ENCODE peak calls at places on chromosomes 7 and 10, in five cellular contexts. One of them, this sample, is unnamed.

GRCh38 chr10:73859441-73860049 is 14.8 kb downstream of the CAMK2G start:
- DNase-seq in AG04449: no peak
- DNase-seq in spleen: no peak
- DNase-seq in left ventricle myocardium inferior: no peak
- DNase-seq in cardiac fibroblast: peak
- DNase-seq in this sample: peak

GRCh38 chr10:124032982-124033886 is 60.2 kb downstream of the CHST15 start:
- DNase-seq in left ventricle myocardium inferior: no peak
- DNase-seq in cardiac fibroblast: peak
- DNase-seq in AG04449: peak
- DNase-seq in spleen: peak
- DNase-seq in this sample: peak

GRCh38 chr7:22442187-22442886 is 57.7 kb downstream of the STEAP1B start:
- DNase-seq in spleen: no peak
- DNase-seq in left ventricle myocardium inferior: no peak
- DNase-seq in AG04449: no peak
- DNase-seq in cardiac fibroblast: no peak
- DNase-seq in this sample: no peak

GRCh38 chr10:3295501-3296005 is 123.0 kb upstream of the PITRM1 start:
- DNase-seq in left ventricle myocardium inferior: no peak
- DNase-seq in AG04449: no peak
- DNase-seq in spleen: no peak
- DNase-seq in cardiac fibroblast: no peak
- DNase-seq in this sample: no peak

GRCh38 chr10:42924484-42924883 is 141.9 kb downstream of the BMS1 start:
- DNase-seq in left ventricle myocardium inferior: no peak
- DNase-seq in cardiac fibroblast: no peak
- DNase-seq in AG04449: no peak
- DNase-seq in spleen: peak
- DNase-seq in this sample: no peak

GRCh38 chr10:96896884-96897589 is 64.9 kb downstream of the LCOR start:
- DNase-seq in AG04449: no peak
- DNase-seq in left ventricle myocardium inferior: no peak
- DNase-seq in spleen: no peak
- DNase-seq in cardiac fibroblast: no peak
- DNase-seq in this sample: no peak

GRCh38 chr7:492714-493065 is 27.0 kb downstream of the PDGFA start:
- DNase-seq in left ventricle myocardium inferior: peak
- DNase-seq in spleen: peak
- DNase-seq in AG04449: no peak
- DNase-seq in cardiac fibroblast: no peak
- DNase-seq in this sample: no peak

GRCh38 chr7:132574281-132574680 is 2.0 kb downstream of the PLXNA4 start:
- DNase-seq in cardiac fibroblast: no peak
- DNase-seq in spleen: no peak
- DNase-seq in left ventricle myocardium inferior: no peak
- DNase-seq in AG04449: no peak
- DNase-seq in this sample: no peak

GRCh38 chr10:71074176-71074755 is 138.1 kb upstream of the UNC5B start:
- DNase-seq in spleen: peak
- DNase-seq in cardiac fibroblast: no peak
- DNase-seq in AG04449: no peak
- DNase-seq in left ventricle myocardium inferior: no peak
- DNase-seq in this sample: no peak

GRCh38 chr7:2924866-2925840 is 81.0 kb upstream of the GNA12 start:
- DNase-seq in cardiac fibroblast: no peak
- DNase-seq in spleen: peak
- DNase-seq in left ventricle myocardium inferior: peak
- DNase-seq in AG04449: no peak
- DNase-seq in this sample: no peak

GRCh38 chr7:34756025-34756437 is 98.0 kb downstream of the NPSR1 start:
- DNase-seq in left ventricle myocardium inferior: no peak
- DNase-seq in AG04449: no peak
- DNase-seq in cardiac fibroblast: no peak
- DNase-seq in spleen: no peak
- DNase-seq in this sample: no peak

GRCh38 chr10:71225291-71226058 is 13.1 kb downstream of the UNC5B start:
- DNase-seq in AG04449: no peak
- DNase-seq in left ventricle myocardium inferior: no peak
- DNase-seq in spleen: peak
- DNase-seq in cardiac fibroblast: no peak
- DNase-seq in this sample: no peak

GRCh38 chr7:38452615-38453014 is 178.6 kb downstream of the AMPH start:
- DNase-seq in AG04449: no peak
- DNase-seq in cardiac fibroblast: no peak
- DNase-seq in spleen: no peak
- DNase-seq in left ventricle myocardium inferior: no peak
- DNase-seq in this sample: peak

GRCh38 chr10:127855584-127855881 is 37.2 kb downstream of the CLRN3 start:
- DNase-seq in cardiac fibroblast: no peak
- DNase-seq in left ventricle myocardium inferior: no peak
- DNase-seq in spleen: no peak
- DNase-seq in AG04449: no peak
- DNase-seq in this sample: no peak

GRCh38 chr7:90792301-90792700 is 196.2 kb downstream of the CDK14 start:
- DNase-seq in left ventricle myocardium inferior: no peak
- DNase-seq in spleen: no peak
- DNase-seq in cardiac fibroblast: no peak
- DNase-seq in AG04449: no peak
- DNase-seq in this sample: no peak

GRCh38 chr10:130749911-130750310 is 561.6 kb downstream of the TCERG1L start:
- DNase-seq in cardiac fibroblast: no peak
- DNase-seq in AG04449: no peak
- DNase-seq in left ventricle myocardium inferior: no peak
- DNase-seq in spleen: peak
- DNase-seq in this sample: no peak

GRCh38 chr7:112509390-112509789 is 28.6 kb downstream of the LSMEM1 start:
- DNase-seq in cardiac fibroblast: no peak
- DNase-seq in left ventricle myocardium inferior: no peak
- DNase-seq in AG04449: no peak
- DNase-seq in spleen: no peak
- DNase-seq in this sample: no peak

GRCh38 chr10:90862908-90863514 is 5.2 kb upstream of the HTR7 start:
- DNase-seq in left ventricle myocardium inferior: no peak
- DNase-seq in spleen: no peak
- DNase-seq in cardiac fibroblast: peak
- DNase-seq in AG04449: no peak
- DNase-seq in this sample: no peak

GRCh38 chr7:157737151-157738063 is 400.6 kb downstream of the DNAJB6 start:
- DNase-seq in left ventricle myocardium inferior: no peak
- DNase-seq in cardiac fibroblast: no peak
- DNase-seq in spleen: no peak
- DNase-seq in AG04449: no peak
- DNase-seq in this sample: no peak

GRCh38 chr10:3786295-3786981 is 1.4 kb upstream of the KLF6 start:
- DNase-seq in left ventricle myocardium inferior: no peak
- DNase-seq in cardiac fibroblast: peak
- DNase-seq in AG04449: no peak
- DNase-seq in spleen: peak
- DNase-seq in this sample: no peak

GRCh38 chr7:30659312-30659711 is 22.9 kb downstream of the CRHR2 start:
- DNase-seq in cardiac fibroblast: peak
- DNase-seq in spleen: no peak
- DNase-seq in AG04449: no peak
- DNase-seq in left ventricle myocardium inferior: no peak
- DNase-seq in this sample: no peak

GRCh38 chr10:113080621-113081229 is 130.7 kb downstream of the TCF7L2 start:
- DNase-seq in AG04449: no peak
- DNase-seq in cardiac fibroblast: no peak
- DNase-seq in left ventricle myocardium inferior: no peak
- DNase-seq in spleen: no peak
- DNase-seq in this sample: no peak

GRCh38 chr7:102836206-102836938 is 76.4 kb upstream of the LRRC17 start:
- DNase-seq in cardiac fibroblast: peak
- DNase-seq in left ventricle myocardium inferior: no peak
- DNase-seq in AG04449: peak
- DNase-seq in spleen: no peak
- DNase-seq in this sample: peak

GRCh38 chr7:47423196-47423595 is 158.7 kb downstream of the TNS3 start:
- DNase-seq in cardiac fibroblast: no peak
- DNase-seq in AG04449: no peak
- DNase-seq in spleen: no peak
- DNase-seq in left ventricle myocardium inferior: no peak
- DNase-seq in this sample: no peak

GRCh38 chr10:97572214-97572989 is at the start of gene ANKRD2:
- DNase-seq in spleen: peak
- DNase-seq in cardiac fibroblast: peak
- DNase-seq in left ventricle myocardium inferior: peak
- DNase-seq in AG04449: no peak
- DNase-seq in this sample: peak

GRCh38 chr10:90007226-90007625 is 305.8 kb downstream of the KIF20B start:
- DNase-seq in AG04449: no peak
- DNase-seq in left ventricle myocardium inferior: no peak
- DNase-seq in cardiac fibroblast: peak
- DNase-seq in spleen: no peak
- DNase-seq in this sample: peak

GRCh38 chr7:158821173-158822021 is 7.9 kb downstream of the ESYT2 start:
- DNase-seq in AG04449: no peak
- DNase-seq in cardiac fibroblast: peak
- DNase-seq in left ventricle myocardium inferior: no peak
- DNase-seq in spleen: no peak
- DNase-seq in this sample: peak

GRCh38 chr7:47652591-47652990 is 70.7 kb upstream of the TNS3 start:
- DNase-seq in AG04449: no peak
- DNase-seq in spleen: peak
- DNase-seq in left ventricle myocardium inferior: no peak
- DNase-seq in cardiac fibroblast: peak
- DNase-seq in this sample: no peak

GRCh38 chr7:106313456-106313891 is 28.7 kb upstream of the NAMPT start:
- DNase-seq in cardiac fibroblast: peak
- DNase-seq in left ventricle myocardium inferior: no peak
- DNase-seq in spleen: no peak
- DNase-seq in AG04449: peak
- DNase-seq in this sample: peak

GRCh38 chr10:101565936-101566332 is 22.1 kb downstream of the POLL start:
- DNase-seq in spleen: no peak
- DNase-seq in cardiac fibroblast: no peak
- DNase-seq in AG04449: no peak
- DNase-seq in left ventricle myocardium inferior: no peak
- DNase-seq in this sample: no peak

GRCh38 chr10:99700649-99701048 is 31.3 kb downstream of the COX15 start:
- DNase-seq in cardiac fibroblast: no peak
- DNase-seq in AG04449: no peak
- DNase-seq in spleen: no peak
- DNase-seq in left ventricle myocardium inferior: no peak
- DNase-seq in this sample: no peak

GRCh38 chr10:99695761-99696160 is 36.2 kb downstream of the COX15 start:
- DNase-seq in AG04449: no peak
- DNase-seq in left ventricle myocardium inferior: no peak
- DNase-seq in spleen: no peak
- DNase-seq in cardiac fibroblast: peak
- DNase-seq in this sample: peak

GRCh38 chr10:99694171-99694570 is 34.9 kb downstream of the ENTPD7 start:
- DNase-seq in spleen: no peak
- DNase-seq in AG04449: peak
- DNase-seq in cardiac fibroblast: peak
- DNase-seq in left ventricle myocardium inferior: no peak
- DNase-seq in this sample: peak

DNA sequence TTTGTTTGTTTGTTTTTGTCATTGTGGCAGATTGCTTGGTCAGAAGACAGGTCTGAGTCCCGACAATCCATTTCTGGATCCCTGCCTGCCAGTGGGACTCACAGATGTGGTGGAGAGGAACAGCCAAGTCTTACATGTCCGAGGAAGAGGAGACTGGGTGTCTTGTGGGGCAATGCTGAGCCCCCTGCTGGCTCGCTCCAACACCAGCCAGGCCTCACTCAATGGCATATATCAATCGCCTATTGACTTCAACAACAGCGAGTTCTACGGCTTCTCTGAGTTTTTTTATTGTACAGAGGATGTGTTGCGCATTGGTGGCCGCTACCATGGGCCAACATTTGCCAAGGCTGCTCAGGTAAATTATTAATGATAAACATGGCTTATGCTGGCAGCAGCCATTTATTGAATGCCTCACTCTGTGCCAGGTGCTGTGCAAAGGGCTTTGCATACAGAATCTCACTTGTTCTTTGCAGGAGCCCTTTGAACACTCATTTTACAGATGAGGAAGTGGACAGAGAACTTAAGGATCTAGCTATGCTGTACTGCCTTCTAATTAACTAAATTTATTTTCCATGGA is 33.3 kb downstream of the COX15 start:
- DNase-seq in AG04449: no peak
- DNase-seq in left ventricle myocardium inferior: no peak
- DNase-seq in cardiac fibroblast: no peak
- DNase-seq in spleen: no peak
- DNase-seq in this sample: no peak
- TF ChIP-seq CTCF in AG04449: no peak
- TF ChIP-seq CTCF in left ventricle myocardium inferior: no peak
- TF ChIP-seq CTCF in cardiac fibroblast: no peak
- TF ChIP-seq CTCF in spleen: no peak
- TF ChIP-seq CTCF in this sample: no peak

GRCh38 chr7:150450491-150450992 is at the start of gene GIMAP8:
- DNase-seq in spleen: peak
- DNase-seq in AG04449: no peak
- DNase-seq in cardiac fibroblast: no peak
- DNase-seq in left ventricle myocardium inferior: peak
- DNase-seq in this sample: no peak
- H3K4me3 ChIP-seq in spleen: peak
- H3K4me3 ChIP-seq in AG04449: no peak
- H3K4me3 ChIP-seq in cardiac fibroblast: no peak
- H3K4me3 ChIP-seq in left ventricle myocardium inferior: peak
- H3K4me3 ChIP-seq in this sample: no peak

GRCh38 chr10:17250736-17251135 is 22.7 kb downstream of the VIM start:
- DNase-seq in AG04449: no peak
- DNase-seq in cardiac fibroblast: peak
- DNase-seq in spleen: no peak
- DNase-seq in left ventricle myocardium inferior: no peak
- DNase-seq in this sample: no peak
- TF ChIP-seq CTCF in AG04449: no peak
- TF ChIP-seq CTCF in cardiac fibroblast: no peak
- TF ChIP-seq CTCF in spleen: no peak
- TF ChIP-seq CTCF in left ventricle myocardium inferior: peak
- TF ChIP-seq CTCF in this sample: no peak

DNA sequence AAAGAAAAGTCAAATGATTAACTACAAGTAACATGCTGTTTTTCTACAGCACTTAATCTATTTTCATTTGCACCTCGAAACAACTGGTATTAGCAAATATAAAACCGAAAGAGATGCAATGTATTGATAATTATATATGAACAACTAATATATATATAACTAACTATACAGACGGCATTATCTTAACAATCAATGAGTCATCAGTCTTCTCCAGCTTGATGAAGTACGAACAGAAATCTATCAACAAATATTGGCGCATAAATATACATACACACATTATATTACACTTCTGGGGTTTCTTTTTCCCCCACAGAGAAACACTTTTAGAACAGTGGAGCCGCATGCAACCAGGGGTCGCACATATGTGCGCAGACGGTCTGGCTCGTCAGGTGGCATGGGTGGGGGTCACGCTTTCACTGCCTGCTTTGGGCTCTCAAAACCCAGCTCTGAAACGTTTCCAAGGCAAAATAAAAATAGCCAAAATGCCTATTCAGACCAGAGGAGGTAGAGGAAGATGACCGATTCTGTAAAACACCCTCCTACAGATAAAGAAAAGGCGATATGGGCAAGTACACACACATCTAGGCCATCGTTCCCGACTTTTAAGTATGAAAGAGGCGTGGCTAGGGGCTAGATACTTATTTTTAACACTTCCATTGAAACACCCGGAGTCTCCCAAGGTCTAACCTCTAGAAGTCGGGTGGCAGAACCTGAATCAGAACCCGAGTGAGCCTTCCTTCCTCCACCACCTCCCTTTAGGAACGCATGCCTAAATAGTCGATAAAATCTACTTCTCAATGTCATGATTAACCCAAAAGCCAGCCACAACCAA is 1.6 kb downstream of the ARHGAP12 start:
- DNase-seq in cardiac fibroblast: no peak
- DNase-seq in spleen: no peak
- DNase-seq in left ventricle myocardium inferior: no peak
- DNase-seq in AG04449: no peak
- DNase-seq in this sample: no peak
- H3K4me3 ChIP-seq in cardiac fibroblast: peak
- H3K4me3 ChIP-seq in spleen: peak
- H3K4me3 ChIP-seq in left ventricle myocardium inferior: peak
- H3K4me3 ChIP-seq in AG04449: peak
- H3K4me3 ChIP-seq in this sample: peak